ENCODE peak calls at places on chromosomes 13 and 19, in seven cellular contexts. D is non-pigmented ciliary epithelial cell, I is left ventricle myocardium inferior, M is C1 segment of cervical spinal cord, X is pons, W is KBM-7, P is M059J. B is an unnamed sample.

GRCh38 chr13:95295026-95295425 is 6.2 kb downstream of the ABCC4 start:
- DNase-seq in X (no peak), P (peak; percentile 38), D (no peak), I (no peak), W (no peak), M (no peak), B (no peak)

GRCh38 chr13:28059214-28059613 is 41.2 kb downstream of the FLT3 start:
- DNase-seq in P (no peak), M (no peak), W (peak; percentile 53), I (no peak), D (no peak), X (peak; percentile 22), B (no peak)

GRCh38 chr19:14166448-14166847 is 30.1 kb upstream of the ASF1B start:
- DNase-seq in D (no peak), X (no peak), I (no peak), W (no peak), M (no peak), P (no peak), B (no peak)

GRCh38 chr19:16828990-16829821 is at the start of gene SIN3B:
- DNase-seq in M (peak; percentile 48), P (peak; percentile 87), D (no peak), I (peak; percentile 83), X (peak; percentile 85), W (peak; percentile 95), B (peak; percentile 90)

GRCh38 chr13:73228546-73228945 is 169.7 kb downstream of the KLF5 start:
- DNase-seq in W (no peak), M (no peak), P (no peak), X (no peak), I (no peak), D (no peak), B (no peak)

GRCh38 chr19:18259848-18260247 is 14.4 kb downstream of the IQCN start:
- DNase-seq in D (no peak), I (no peak), X (no peak), P (no peak), W (no peak), M (no peak), B (peak; percentile 48)

GRCh38 chr13:50149932-50150331 is 134.7 kb downstream of the KCNRG start:
- DNase-seq in X (no peak), M (no peak), W (no peak), I (peak; percentile 40), D (no peak), P (peak; percentile 59), B (no peak)

GRCh38 chr19:32646556-32646955 is 28.4 kb downstream of the ANKRD27 start:
- DNase-seq in W (no peak), M (no peak), I (no peak), P (no peak), X (no peak), D (no peak), B (no peak)

GRCh38 chr13:20709782-20710181 is 6.3 kb downstream of the IL17D start:
- DNase-seq in W (no peak), P (no peak), M (no peak), D (no peak), X (no peak), I (no peak), B (no peak)

GRCh38 chr19:17026041-17026658 is 460 bp downstream of the CPAMD8 start:
- DNase-seq in D (no peak), P (no peak), X (no peak), I (no peak), W (peak; percentile 64), M (no peak), B (no peak)

GRCh38 chr13:113970810-113971470 is 2.9 kb downstream of the C13orf46 start:
- DNase-seq in D (no peak), X (no peak), M (no peak), P (peak; percentile 7), W (no peak), I (peak; percentile 68), B (no peak)

GRCh38 chr13:26476111-26476743 is 81.3 kb upstream of the WASF3 start:
- DNase-seq in P (peak; percentile 61), M (no peak), D (no peak), I (peak; percentile 64), X (no peak), W (no peak), B (peak; percentile 48)

GRCh38 chr19:45952691-45953505 is 20.8 kb downstream of the NOVA2 start:
- DNase-seq in X (no peak), D (no peak), P (no peak), M (no peak), W (peak; percentile 71), I (peak; percentile 40), B (peak; percentile 57)

GRCh38 chr19:38683393-38684077 is 36.1 kb downstream of the ACTN4 start:
- DNase-seq in I (no peak), M (no peak), W (peak; percentile 77), X (no peak), P (peak; percentile 100), D (peak; percentile 66), B (peak; percentile 79)

B was measured in hepatic stellate cell.